ENCODE peak calls at places on chromosomes 4 and X, in six cellular contexts. Q is activated CD8-positive, alpha-beta memory T cell treated with anti-CD3 and anti-CD28 coated beads for 24 hours; U is mesenteric fat pad; I is SW480; C is GM23338; J is activated T-cell treated with anti-CD3 and anti-CD28 coated beads for 24 hours. S is an unnamed sample.

GRCh38 chr4:139163806-139164206 is 13.2 kb downstream of the ELF2 start:
- DNase-seq in I (no peak), C (no peak), Q (no peak), J (no peak), U (no peak), S (no peak)

GRCh38 chrX:41350976-41351569 is 17.1 kb downstream of the DDX3X start:
- DNase-seq in U (no peak), I (peak; percentile 34), J (no peak), C (peak; percentile 18), Q (no peak), S (no peak)

GRCh38 chr4:159484049-159484448 is 381.2 kb downstream of the RAPGEF2 start:
- DNase-seq in U (no peak), C (no peak), J (no peak), Q (no peak), I (no peak), S (no peak)

GRCh38 chr4:11596989-11597388 is 168.3 kb upstream of the HS3ST1 start:
- DNase-seq in U (no peak), Q (no peak), I (no peak), C (no peak), J (no peak), S (no peak)

GRCh38 chrX:140765043-140765784 is 55.7 kb downstream of the LINC00632 start:
- DNase-seq in I (no peak), C (peak; percentile 15), Q (peak; percentile 55), J (no peak), U (no peak), S (no peak)

GRCh38 chr4:143207555-143207954 is 22.8 kb downstream of the USP38 start:
- DNase-seq in Q (no peak), C (peak; percentile 17), U (no peak), I (no peak), J (no peak), S (no peak)

GRCh38 chr4:8914461-8915171 is 43.0 kb upstream of the HMX1 start:
- DNase-seq in U (peak; percentile 87), C (no peak), I (no peak), Q (peak; percentile 44), J (no peak), S (peak; percentile 44)

GRCh38 chrX:15340867-15341266 is 5.5 kb upstream of the PIGA start:
- DNase-seq in J (no peak), Q (no peak), U (no peak), I (no peak), C (no peak), S (no peak)

GRCh38 chr4:183407635-183408463 is 36.6 kb upstream of the CDKN2AIP start:
- DNase-seq in C (no peak), Q (no peak), I (no peak), U (no peak), J (no peak), S (no peak)